ENCODE peak calls at places on chromosomes 2 and 18, in five cellular contexts. U is CD8-positive, alpha-beta T cell; X is heart right ventricle; L is heart left ventricle; K is lower lobe of right lung. E is an unnamed sample.

GRCh38 chr2:110983130-110983529 is 137.6 kb upstream of the BCL2L11 start:
- DNase-seq in U (no peak), X (no peak), L (no peak), K (no peak), E (no peak)

GRCh38 chr2:140307532-140307931 is 1527.3 kb upstream of the NXPH2 start:
- DNase-seq in U (no peak), X (no peak), L (no peak), K (no peak), E (no peak)

GRCh38 chr2:207165121-207166038 is at the start of gene KLF7:
- DNase-seq in U (peak; percentile 48), X (peak; percentile 43), L (peak; percentile 65), K (peak; percentile 67), E (no peak)

GRCh38 chr2:60548844-60549243 is 4.6 kb downstream of the BCL11A start:
- DNase-seq in U (no peak), X (no peak), L (no peak), K (no peak), E (no peak)

GRCh38 chr2:64374686-64375085 is 79.3 kb upstream of the LGALSL start:
- DNase-seq in U (no peak), X (peak; percentile 24), L (no peak), K (no peak), E (no peak)

GRCh38 chr2:146312899-146313298 is 1531.9 kb upstream of the ACVR2A start:
- DNase-seq in U (no peak), X (no peak), L (no peak), K (no peak), E (no peak)

GRCh38 chr2:66440692-66441091 is 5.8 kb downstream of the MEIS1 start:
- DNase-seq in U (no peak), X (no peak), L (peak; percentile 27), K (no peak), E (no peak)

GRCh38 chr2:206700141-206700540 is 18.1 kb downstream of the DYTN start:
- DNase-seq in U (no peak), X (no peak), L (no peak), K (no peak), E (no peak)

GRCh38 chr18:34084635-34085034 is 140.1 kb downstream of the NOL4 start:
- DNase-seq in U (no peak), X (no peak), L (no peak), K (no peak), E (no peak)

GRCh38 chr18:13649397-13650252 is 76.7 kb downstream of the FAM210A start:
- DNase-seq in U (no peak), X (no peak), L (no peak), K (no peak), E (no peak)

GRCh38 chr2:20449501-20450200 is 2.8 kb downstream of the RHOB start:
- DNase-seq in U (no peak), X (no peak), L (peak; percentile 24), K (no peak), E (no peak)

GRCh38 chr2:212905640-212906201 is 245.7 kb downstream of the IKZF2 start:
- DNase-seq in U (no peak), X (no peak), L (no peak), K (no peak), E (no peak)

GRCh38 chr18:44716697-44717163 is 36.0 kb downstream of the SETBP1 start:
- DNase-seq in U (no peak), X (no peak), L (no peak), K (no peak), E (no peak)

GRCh38 chr18:2337552-2338141 is 233.7 kb downstream of the METTL4 start:
- DNase-seq in U (peak; percentile 11), X (peak; percentile 10), L (no peak), K (no peak), E (peak; percentile 29)

GRCh38 chr2:145040433-145040832 is 520.5 kb upstream of the ZEB2 start:
- DNase-seq in U (no peak), X (no peak), L (no peak), K (no peak), E (no peak)

GRCh38 chr2:215354771-215355695 is 43.2 kb downstream of the ATIC start:
- DNase-seq in U (no peak), X (peak; percentile 13), L (no peak), K (no peak), E (no peak)

GRCh38 chr2:237790353-237790752 is 8.2 kb upstream of the RBM44 start:
- DNase-seq in U (no peak), X (no peak), L (no peak), K (no peak), E (no peak)

GRCh38 chr2:173978447-173978846 is 13.3 kb upstream of the SP3 start:
- DNase-seq in U (no peak), X (no peak), L (no peak), K (no peak), E (no peak)

GRCh38 chr2:174008720-174009119 is 43.5 kb upstream of the SP3 start:
- DNase-seq in U (no peak), X (no peak), L (no peak), K (no peak), E (no peak)

GRCh38 chr2:102635317-102635716 is 16.0 kb downstream of the SLC9A2 start:
- DNase-seq in U (no peak), X (no peak), L (no peak), K (no peak), E (no peak)

GRCh38 chr2:174683392-174683759 is 80.9 kb downstream of the CHRNA1 start:
- DNase-seq in U (no peak), X (no peak), L (no peak), K (no peak), E (no peak)

GRCh38 chr2:172655091-172655837 is 80.4 kb upstream of the RAPGEF4 start:
- DNase-seq in U (no peak), X (no peak), L (no peak), K (no peak), E (no peak)

GRCh38 chr2:219116776-219117646 is 43.6 kb downstream of the NHEJ1 start:
- DNase-seq in U (no peak), X (no peak), L (no peak), K (no peak), E (no peak)

GRCh38 chr2:236848467-236848866 is 237.2 kb upstream of the COPS8 start:
- DNase-seq in U (no peak), X (no peak), L (no peak), K (no peak), E (no peak)

GRCh38 chr18:46891742-46892214 is 25.5 kb downstream of the PIAS2 start:
- DNase-seq in U (no peak), X (no peak), L (no peak), K (no peak), E (no peak)

GRCh38 chr2:107569496-107569895 is 257.2 kb upstream of the RGPD4 start:
- DNase-seq in U (no peak), X (no peak), L (no peak), K (no peak), E (no peak)

GRCh38 chr2:239052046-239052445 is 204.2 kb downstream of the TWIST2 start:
- DNase-seq in U (no peak), X (no peak), L (no peak), K (no peak), E (no peak)

GRCh38 chr2:16194931-16195680 is 254.8 kb downstream of the MYCN start:
- DNase-seq in U (no peak), X (no peak), L (no peak), K (no peak), E (no peak)
- H3K27ac ChIP-seq in U (no peak overlapping the region), X (no peak overlapping the region), L (no peak overlapping the region), K (no peak overlapping the region), E (no peak overlapping the region)

GRCh38 chr18:26044807-26045206 is 45.6 kb downstream of the SS18 start:
- DNase-seq in U (no peak), X (no peak), L (no peak), K (no peak), E (no peak)
- H3K36me3 ChIP-seq in U (no peaks in the 10 kb centered on the region), X (peaks cover 45% of the 10 kb centered on the region), L (peaks cover 20% of the 10 kb centered on the region), K (peaks cover 21% of the 10 kb centered on the region), E (no peaks in the 10 kb centered on the region)

DNA sequence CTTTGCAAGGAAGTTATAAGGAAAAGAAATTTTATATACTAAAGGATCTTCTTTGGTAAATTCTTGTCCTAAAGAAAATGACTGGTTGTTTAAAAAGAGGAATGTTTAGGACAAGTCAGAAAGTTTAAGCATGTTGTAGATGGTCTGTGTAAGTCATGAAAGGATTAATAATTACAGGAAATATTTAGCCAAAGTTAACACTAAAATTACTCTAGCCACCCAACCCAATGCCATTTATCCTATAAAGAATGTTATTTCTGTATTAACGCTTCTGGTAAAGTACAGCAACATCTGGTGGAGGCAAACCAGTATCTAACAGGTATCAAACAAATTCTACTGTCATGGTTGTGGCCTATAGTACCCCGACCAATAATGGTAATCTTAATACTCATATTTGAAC is 546.9 kb upstream of the PKDCC start:
- DNase-seq in U (no peak), X (no peak), L (no peak), K (no peak), E (no peak)
- H3K9me3 ChIP-seq in U (no peaks in the 10 kb centered on the region), X (peaks cover 6% of the 10 kb centered on the region), L (no peaks in the 10 kb centered on the region), K (peaks cover 15% of the 10 kb centered on the region), E (no peaks in the 10 kb centered on the region)

GRCh38 chr2:43125090-43125998 is 101.1 kb downstream of the ZFP36L2 start:
- DNase-seq in U (no peak), X (no peak), L (no peak), K (no peak), E (no peak)
- H3K27ac ChIP-seq in U (no peak overlapping the region), X (no peak overlapping the region), L (no peak overlapping the region), K (no peak overlapping the region), E (no peak overlapping the region)

DNA sequence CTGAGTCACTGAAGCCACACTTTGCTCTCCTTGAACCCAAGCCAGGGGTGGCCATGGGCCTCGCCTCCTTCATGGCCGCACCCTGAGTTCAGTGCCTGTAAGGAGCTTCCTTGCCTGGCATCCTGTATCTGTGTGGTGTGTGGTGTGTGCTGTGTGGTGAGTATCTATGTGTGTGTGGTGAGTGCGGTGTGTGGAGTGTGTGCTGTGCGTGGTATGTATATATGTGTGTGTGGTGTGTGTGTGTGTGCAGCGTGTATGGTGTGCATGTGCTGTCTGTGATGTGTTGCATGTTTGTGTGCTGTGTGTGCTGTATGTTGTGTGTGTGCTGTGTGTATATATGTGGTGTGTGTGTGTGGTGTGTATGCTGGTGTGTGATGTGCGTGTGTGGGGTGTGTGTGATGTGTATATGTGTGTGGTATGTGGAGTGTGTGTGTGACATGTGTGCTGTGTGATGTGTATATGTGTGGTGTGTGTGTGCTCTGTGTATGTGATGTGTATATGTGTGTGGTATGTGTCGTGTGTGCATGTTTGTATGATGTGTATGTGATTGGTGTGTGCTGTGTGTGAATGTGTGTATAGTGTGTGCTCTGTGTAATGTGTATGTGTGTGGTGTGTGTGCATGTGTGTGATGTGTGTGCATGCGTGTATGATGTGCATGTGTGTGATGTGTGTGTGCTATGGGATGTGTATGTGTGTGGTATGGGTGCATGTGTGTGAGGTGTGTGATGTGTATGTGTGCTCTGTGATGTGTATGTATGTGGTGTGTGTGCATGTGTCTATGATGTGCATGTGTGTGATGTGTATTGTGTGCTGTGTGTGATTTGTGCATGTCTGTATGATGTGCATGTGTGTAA is 22.6 kb downstream of the PRELID3A start:
- DNase-seq in U (no peak), X (no peak), L (no peak), K (no peak), E (no peak)
- H3K36me3 ChIP-seq in U (no peaks in the 10 kb centered on the region), X (peaks cover 29% of the 10 kb centered on the region), L (peaks cover 13% of the 10 kb centered on the region), K (peaks cover 25% of the 10 kb centered on the region), E (peaks cover 42% of the 10 kb centered on the region)

DNA sequence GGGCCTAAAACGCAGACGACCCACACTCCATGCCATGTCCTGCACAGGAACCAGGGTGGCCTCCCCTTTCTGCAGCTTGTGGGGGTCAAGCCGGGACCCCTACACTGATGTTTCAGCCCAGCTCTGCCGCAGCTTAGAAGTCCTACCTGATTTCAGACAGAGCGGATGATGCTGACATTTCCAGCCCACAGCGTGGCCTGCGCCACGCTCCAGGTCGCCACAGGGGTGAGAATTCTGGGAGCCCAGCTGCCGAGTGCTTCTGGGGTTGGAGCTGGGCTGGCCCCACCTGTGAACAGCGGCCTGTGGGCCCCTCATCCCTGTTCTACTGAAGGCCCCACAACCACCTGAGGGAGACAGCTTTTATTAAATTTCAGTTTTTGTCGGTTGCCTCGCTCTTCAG is 77.2 kb downstream of the NFATC1 start:
- DNase-seq in U (no peak), X (no peak), L (no peak), K (no peak), E (no peak)
- H3K9me3 ChIP-seq in U (no peaks in the 10 kb centered on the region), X (no peaks in the 10 kb centered on the region), L (no peaks in the 10 kb centered on the region), K (no peaks in the 10 kb centered on the region), E (no peaks in the 10 kb centered on the region)

E was measured in iPS DF 6.9.